ENCODE peak calls at places on chromosomes 12 and 14, in five cellular contexts. H, Q, P, N and T are unnamed samples.

GRCh38 chr12:50985322-50985721 is 33.0 kb downstream of the HIGD1C start:
- DNase-seq in H (no peak), P (no peak), Q (no peak), N (no peak), T (no peak)

GRCh38 chr12:104458645-104459555 is 2.2 kb downstream of the CHST11 start:
- DNase-seq in N (no peak), H (no peak), P (no peak), Q (no peak), T (peak; percentile 42)

GRCh38 chr14:75452324-75452723 is 24.5 kb downstream of the JDP2 start:
- DNase-seq in N (no peak), Q (no peak), H (no peak), P (no peak), T (no peak)

GRCh38 chr14:22837750-22838538 is 1.6 kb downstream of the MMP14 start:
- DNase-seq in H (no peak), Q (no peak), P (no peak), N (peak; percentile 77), T (peak; percentile 37)

GRCh38 chr12:113407931-113408585 is 4.4 kb upstream of the SDS start:
- DNase-seq in H (no peak), Q (no peak), N (no peak), P (no peak), T (no peak)

GRCh38 chr12:13390381-13390856 is 193.9 kb downstream of the EMP1 start:
- DNase-seq in N (peak; percentile 87), Q (no peak), H (peak; percentile 88), P (no peak), T (no peak)

GRCh38 chr12:92739099-92739498 is 36.3 kb downstream of the PLEKHG7 start:
- DNase-seq in P (no peak), Q (no peak), N (no peak), H (no peak), T (peak; percentile 10)

GRCh38 chr12:67394600-67394999 is 125.4 kb downstream of the CAND1 start:
- DNase-seq in Q (no peak), P (no peak), H (no peak), N (peak; percentile 68), T (no peak)